ENCODE peak calls at places on chromosomes 7 and 10, in six cellular contexts. E is tibial artery; Y is neural progenitor cell; H is GM23338; X is CD8-positive, alpha-beta memory T cell; D is heart right ventricle. G is an unnamed sample.

GRCh38 chr7:50832744-50833143 is 50.0 kb upstream of the GRB10 start:
- DNase-seq in H (no peak), E (no peak), Y (no peak), D (no peak), X (no peak), G (peak)

GRCh38 chr7:2692543-2692942 is 4.5 kb downstream of the AMZ1 start:
- DNase-seq in E (no peak), D (no peak), X (no peak), Y (no peak), H (no peak), G (no peak)

GRCh38 chr7:98287486-98287959 is 6.0 kb downstream of the BRI3 start:
- DNase-seq in Y (no peak), D (no peak), H (peak), X (no peak), E (no peak), G (no peak)

GRCh38 chr10:43679509-43679908 is 30.8 kb upstream of the ZNF32 start:
- DNase-seq in X (no peak), D (peak), Y (no peak), H (no peak), E (peak), G (no peak)

GRCh38 chr10:46069771-46070463 is 23.8 kb upstream of the MSMB start:
- DNase-seq in Y (no peak), E (no peak), X (no peak), H (no peak), D (no peak), G (no peak)

GRCh38 chr7:155586843-155587440 is 40.6 kb upstream of the CNPY1 start:
- DNase-seq in D (no peak), E (no peak), Y (no peak), H (no peak), X (no peak), G (no peak)

GRCh38 chr7:80311313-80311712 is 176.7 kb downstream of the GNAI1 start:
- DNase-seq in D (no peak), Y (no peak), H (no peak), E (no peak), X (no peak), G (no peak)

GRCh38 chr7:67618569-67619543 is 622.2 kb downstream of the TYW1 start:
- DNase-seq in E (no peak), Y (peak), D (peak), H (peak), X (no peak), G (no peak)

GRCh38 chr7:117248810-117249209 is 74.0 kb downstream of the WNT2 start:
- DNase-seq in E (peak), X (no peak), H (no peak), D (no peak), Y (no peak), G (no peak)

GRCh38 chr7:134368851-134369533 is 52.3 kb upstream of the SLC35B4 start:
- DNase-seq in Y (no peak), D (no peak), X (no peak), E (peak), H (no peak), G (peak)

GRCh38 chr10:91210435-91210834 is 10.0 kb upstream of the PCGF5 start:
- DNase-seq in E (no peak), D (no peak), H (no peak), Y (no peak), X (no peak), G (no peak)

GRCh38 chr7:40921589-40922315 is 781.1 kb downstream of the INHBA start:
- DNase-seq in X (no peak), E (no peak), H (no peak), Y (no peak), D (no peak), G (no peak)

GRCh38 chr10:120607710-120608703 is 151.0 kb downstream of the PLPP4 start:
- DNase-seq in H (no peak), X (no peak), D (no peak), Y (no peak), E (no peak), G (peak)

GRCh38 chr10:110151467-110151866 is 55.9 kb upstream of the MXI1 start:
- DNase-seq in H (no peak), X (no peak), E (no peak), Y (peak), D (no peak), G (peak)

GRCh38 chr10:117710181-117710798 is 167.7 kb downstream of the EMX2 start:
- DNase-seq in D (no peak), X (no peak), H (peak), Y (no peak), E (no peak), G (no peak)

GRCh38 chr7:51249187-51249945 is 67.2 kb downstream of the COBL start:
- DNase-seq in Y (no peak), E (no peak), H (no peak), X (no peak), D (no peak), G (peak)

GRCh38 chr10:90451283-90451682 is 406.6 kb downstream of the HTR7 start:
- DNase-seq in X (no peak), H (no peak), E (no peak), Y (no peak), D (no peak), G (peak)

GRCh38 chr7:40077849-40078248 is 56.6 kb downstream of the MPLKIP start:
- DNase-seq in H (no peak), E (no peak), X (no peak), Y (no peak), D (no peak), G (no peak)

GRCh38 chr10:132690821-132691610 is 94.9 kb downstream of the NKX6-2 start:
- DNase-seq in Y (no peak), X (no peak), E (peak), D (no peak), H (no peak), G (no peak)

GRCh38 chr10:14017380-14017943 is 313.3 kb downstream of the FRMD4A start:
- DNase-seq in D (no peak), H (no peak), X (no peak), Y (no peak), E (no peak), G (no peak)

GRCh38 chr10:62626817-62627216 is 177.7 kb upstream of the ADO start:
- DNase-seq in X (no peak), E (no peak), H (peak), Y (no peak), D (no peak), G (peak)

GRCh38 chr7:22651534-22652243 is 75.3 kb upstream of the IL6 start:
- DNase-seq in H (no peak), Y (no peak), D (no peak), E (no peak), X (no peak), G (peak)

GRCh38 chr10:69874464-69874863 is 72.8 kb downstream of the COL13A1 start:
- DNase-seq in X (no peak), E (no peak), Y (no peak), H (no peak), D (no peak), G (peak)

GRCh38 chr7:123580406-123581161 is 21.0 kb upstream of the ASB15 start:
- DNase-seq in D (no peak), H (peak), Y (peak), X (no peak), E (no peak), G (peak)

GRCh38 chr10:45008524-45009161 is 7.9 kb downstream of the ZNF22 start:
- DNase-seq in Y (peak), H (peak), E (no peak), X (no peak), D (no peak), G (peak)

GRCh38 chr10:21369697-21370096 is 155.8 kb downstream of the SKIDA1 start:
- DNase-seq in E (no peak), Y (no peak), H (no peak), X (no peak), D (no peak), G (no peak)

GRCh38 chr10:73968101-73968515 is 29.8 kb upstream of the VCL start:
- DNase-seq in E (no peak), H (peak), D (no peak), Y (no peak), X (peak), G (no peak)

GRCh38 chr7:135659159-135659837 is 3.0 kb upstream of the STMP1 start:
- DNase-seq in X (no peak), E (no peak), H (no peak), D (no peak), Y (no peak), G (no peak)

GRCh38 chr10:77120697-77121096 is 516.9 kb downstream of the KCNMA1 start:
- DNase-seq in Y (no peak), E (no peak), X (no peak), H (no peak), D (no peak), G (no peak)

GRCh38 chr7:12785473-12785872 is 98.0 kb downstream of the ARL4A start:
- DNase-seq in D (no peak), H (no peak), E (no peak), X (no peak), Y (no peak), G (peak)

GRCh38 chr7:12788171-12788570 is 100.7 kb downstream of the ARL4A start:
- DNase-seq in E (no peak), X (no peak), D (no peak), Y (no peak), H (no peak), G (no peak)

GRCh38 chr7:12788591-12788990 is 101.2 kb downstream of the ARL4A start:
- DNase-seq in X (no peak), E (no peak), Y (no peak), H (no peak), D (no peak), G (no peak)

GRCh38 chr7:12783421-12783820 is 96.0 kb downstream of the ARL4A start:
- DNase-seq in D (no peak), E (no peak), Y (no peak), H (no peak), X (no peak), G (no peak)

DNA sequence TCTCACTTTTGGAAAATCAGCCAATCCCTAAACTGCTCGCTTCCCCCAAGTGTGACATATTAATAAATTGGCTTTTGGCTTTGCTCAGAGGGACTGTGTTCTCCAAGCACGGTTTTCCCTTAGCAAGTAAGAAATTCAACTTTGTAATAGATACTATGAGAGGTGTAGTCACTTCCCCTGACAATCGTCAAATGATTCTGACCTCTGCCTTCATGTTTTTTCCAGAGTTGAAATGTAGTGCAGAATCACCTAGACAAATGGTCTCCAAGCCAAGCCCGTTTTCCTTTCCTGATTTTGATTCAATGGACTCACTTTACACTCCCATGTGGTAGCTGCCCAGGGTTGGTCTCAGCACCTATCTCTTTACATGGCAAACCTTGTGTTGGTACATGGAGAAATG is 99.1 kb downstream of the ARL4A start:
- DNase-seq in D (no peak), Y (no peak), E (no peak), H (no peak), X (no peak), G (no peak)
- H3K27ac ChIP-seq in D (no peak), Y (no peak), E (no peak), H (no peak), X (no peak), G (no peak)

GRCh38 chr7:91263359-91264082 is 712 bp upstream of the FZD1 start:
- DNase-seq in X (no peak), H (peak), D (peak), Y (peak), E (peak), G (peak)
- H3K27ac ChIP-seq in X (peak), H (no peak), D (peak), Y (no peak), E (peak), G (no peak)

GRCh38 chr10:47164800-47165128 is 135.2 kb upstream of the GDF10 start:
- DNase-seq in X (no peak), D (no peak), Y (no peak), H (no peak), E (no peak), G (peak)

GRCh38 chr10:47165168-47165710 is 134.8 kb upstream of the GDF10 start:
- DNase-seq in X (no peak), H (no peak), Y (no peak), E (no peak), D (no peak), G (no peak)

GRCh38 chr10:47164126-47164799 is 135.7 kb upstream of the GDF10 start:
- DNase-seq in H (no peak), X (no peak), Y (no peak), D (no peak), E (no peak), G (peak)

GRCh38 chr10:47166405-47166777 is 133.6 kb upstream of the GDF10 start:
- DNase-seq in H (no peak), Y (no peak), X (no peak), D (no peak), E (no peak), G (no peak)

DNA sequence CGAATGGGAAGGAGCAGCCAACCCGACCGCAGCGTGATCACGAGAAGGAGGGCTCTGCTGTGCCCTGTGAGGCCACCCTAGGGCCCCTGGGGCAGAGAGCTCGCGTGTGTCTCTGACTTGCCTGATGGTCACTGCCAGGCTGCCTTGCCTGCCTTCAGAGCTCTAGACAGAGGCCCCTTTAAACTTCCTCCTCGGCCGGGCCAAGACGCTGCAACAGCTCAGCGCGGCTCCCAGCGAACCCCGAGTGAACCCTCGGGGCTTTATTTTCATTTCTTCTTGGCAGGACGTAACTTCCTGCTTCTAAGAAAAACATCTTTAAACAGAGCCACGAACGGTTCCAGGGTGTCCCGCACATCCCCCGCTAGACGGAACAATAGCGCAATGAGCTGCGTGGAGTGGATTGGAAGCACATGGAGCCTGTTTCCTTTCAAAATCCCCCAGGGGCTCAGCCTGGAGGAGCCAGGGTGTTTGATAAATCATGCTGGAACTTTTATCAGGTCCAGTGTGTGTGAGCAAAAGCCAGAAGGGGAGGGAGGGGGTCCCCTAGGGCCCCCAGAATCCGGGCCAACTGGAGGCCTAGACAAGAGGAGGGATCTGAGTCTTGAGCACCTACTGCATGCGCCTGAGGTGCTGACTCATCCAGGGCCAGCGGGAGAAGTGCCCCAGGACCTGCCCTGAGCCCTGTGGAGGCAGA is 134.1 kb upstream of the GDF10 start:
- DNase-seq in Y (no peak), E (peak), H (no peak), X (no peak), D (peak), G (no peak)
- H3K27ac ChIP-seq in Y (no peak), E (peak), H (no peak), X (no peak), D (peak), G (no peak)

GRCh38 chr7:100544949-100545635 is 6.1 kb downstream of the AGFG2 start:
- DNase-seq in X (no peak), D (no peak), Y (no peak), E (no peak), H (no peak), G (peak)
- H3K27ac ChIP-seq in X (peak), D (peak), Y (no peak), E (peak), H (peak), G (peak)

GRCh38 chr7:37284285-37284684 is 164.4 kb downstream of the ELMO1 start:
- DNase-seq in Y (no peak), H (no peak), E (no peak), D (no peak), X (no peak), G (no peak)

GRCh38 chr7:37283701-37284100 is 165.0 kb downstream of the ELMO1 start:
- DNase-seq in E (no peak), H (no peak), D (no peak), Y (no peak), X (no peak), G (no peak)

GRCh38 chr7:37282927-37283326 is 165.7 kb downstream of the ELMO1 start:
- DNase-seq in D (no peak), Y (no peak), H (no peak), X (no peak), E (no peak), G (no peak)

GRCh38 chr7:37282093-37282444 is 166.6 kb downstream of the ELMO1 start:
- DNase-seq in H (no peak), Y (no peak), D (no peak), E (no peak), X (no peak), G (no peak)

GRCh38 chr7:37281368-37282092 is 167.1 kb downstream of the ELMO1 start:
- DNase-seq in H (no peak), Y (no peak), X (no peak), E (no peak), D (no peak), G (no peak)
- H3K27ac ChIP-seq in H (no peak), Y (no peak), X (no peak), E (no peak), D (no peak), G (no peak)

GRCh38 chr10:124715479-124715878 is 28.7 kb downstream of the FAM53B start:
- DNase-seq in D (no peak), E (no peak), H (no peak), X (no peak), Y (no peak), G (no peak)

GRCh38 chr10:124712704-124713407 is 31.3 kb downstream of the FAM53B start:
- DNase-seq in Y (no peak), X (no peak), E (no peak), H (no peak), D (no peak), G (no peak)

GRCh38 chr10:124710266-124710881 is 33.8 kb downstream of the FAM53B start:
- DNase-seq in X (no peak), H (no peak), D (no peak), Y (no peak), E (no peak), G (no peak)

GRCh38 chr10:124711145-124711544 is 33.0 kb downstream of the FAM53B start:
- DNase-seq in D (no peak), E (no peak), X (no peak), Y (no peak), H (no peak), G (no peak)

DNA sequence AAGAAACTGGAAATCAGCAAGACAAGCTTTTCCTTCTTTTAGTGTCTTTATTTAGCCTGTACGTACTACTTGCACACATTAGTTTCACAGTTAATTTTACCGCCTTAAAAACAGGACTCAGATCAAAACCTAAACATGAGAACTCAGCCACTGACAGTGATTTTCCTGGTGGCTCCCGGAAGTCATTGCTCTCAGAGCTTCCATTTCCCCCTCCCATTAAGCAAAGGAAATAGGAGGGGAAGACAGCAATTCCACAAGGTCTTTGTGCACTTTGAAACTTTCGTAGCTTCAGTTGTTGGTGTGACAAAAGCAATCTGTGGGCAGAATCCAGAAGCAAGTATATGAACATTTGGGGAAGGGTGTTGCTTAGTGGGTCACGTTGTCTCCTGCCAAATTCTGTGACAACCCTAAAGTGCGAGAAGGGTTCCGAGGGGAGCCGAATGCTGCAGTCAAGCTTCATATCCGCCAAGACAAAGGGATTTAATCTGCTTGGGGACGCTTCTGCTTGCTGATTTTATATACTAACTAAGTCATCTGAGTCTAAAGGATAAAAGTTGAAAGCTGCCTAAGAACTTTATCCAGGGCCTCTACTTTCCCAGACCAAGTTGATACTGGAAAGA is 30.4 kb downstream of the FAM53B start:
- DNase-seq in Y (no peak), E (no peak), D (no peak), X (no peak), H (no peak), G (no peak)
- H3K27ac ChIP-seq in Y (peak), E (no peak), D (peak), X (no peak), H (no peak), G (no peak)